ENCODE peak calls at places on chromosomes 5 and 9, in eight cellular contexts. F, D, L, Z, O, T, C and H are unnamed samples.

GRCh38 chr5:68710514-68710913 is 383.3 kb upstream of the SLC30A5 start:
- DNase-seq in F (no peak), D (no peak), L (no peak), Z (no peak), O (no peak), T (no peak), C (no peak), H (no peak)

GRCh38 chr9:134988706-134989105 is 71.0 kb upstream of the FCN1 start:
- DNase-seq in F (peak; percentile 9), D (no peak), L (no peak), Z (no peak), O (no peak), T (no peak), C (no peak), H (no peak)

GRCh38 chr5:31911291-31912265 is 262.5 kb downstream of the GOLPH3 start:
- DNase-seq in F (peak; percentile 64), D (no peak), L (no peak), Z (no peak), O (no peak), T (no peak), C (no peak), H (no peak)

GRCh38 chr5:151745071-151745705 is 13.2 kb downstream of the ATOX1 start:
- DNase-seq in F (peak; percentile 74), D (peak; percentile 9), L (peak; percentile 87), Z (no peak), O (no peak), T (no peak), C (no peak), H (peak; percentile 34)

GRCh38 chr9:93156475-93157008 is 22.5 kb upstream of the NINJ1 start:
- DNase-seq in F (no peak), D (no peak), L (no peak), Z (no peak), O (no peak), T (no peak), C (no peak), H (no peak)

GRCh38 chr5:16674750-16675149 is 58.0 kb upstream of the RETREG1 start:
- DNase-seq in F (no peak), D (no peak), L (no peak), Z (no peak), O (no peak), T (no peak), C (no peak), H (no peak)

GRCh38 chr5:38404667-38405276 is 146.4 kb downstream of the EGFLAM start:
- DNase-seq in F (no peak), D (no peak), L (no peak), Z (no peak), O (no peak), T (no peak), C (no peak), H (no peak)

GRCh38 chr5:150404121-150404990 is 8.4 kb downstream of the CD74 start:
- DNase-seq in F (no peak), D (no peak), L (no peak), Z (no peak), O (no peak), T (no peak), C (no peak), H (no peak)

GRCh38 chr9:5622019-5622418 is 6.9 kb upstream of the RIC1 start:
- DNase-seq in F (no peak), D (no peak), L (no peak), Z (no peak), O (no peak), T (no peak), C (no peak), H (peak; percentile 45)

GRCh38 chr9:112180387-112180881 is 5.3 kb upstream of the SUSD1 start:
- DNase-seq in F (no peak), D (peak; percentile 27), L (no peak), Z (no peak), O (peak; percentile 79), T (peak; percentile 80), C (no peak), H (no peak)

GRCh38 chr5:1997640-1998347 is 115.1 kb upstream of the IRX4 start:
- DNase-seq in F (no peak), D (no peak), L (no peak), Z (no peak), O (peak; percentile 90), T (peak; percentile 85), C (no peak), H (no peak)

GRCh38 chr9:118643118-118643517 is 726.1 kb downstream of the BRINP1 start:
- DNase-seq in F (no peak), D (no peak), L (no peak), Z (no peak), O (no peak), T (no peak), C (no peak), H (no peak)

GRCh38 chr9:80797841-80798688 is 891.3 kb downstream of the TLE1 start:
- DNase-seq in F (no peak), D (no peak), L (no peak), Z (peak; percentile 73), O (no peak), T (no peak), C (peak; percentile 67), H (no peak)

GRCh38 chr9:127935765-127936221 is 1.9 kb downstream of the DPM2 start:
- DNase-seq in F (no peak), D (no peak), L (no peak), Z (no peak), O (no peak), T (no peak), C (no peak), H (no peak)

GRCh38 chr5:17289681-17290619 is 72.5 kb downstream of the BASP1 start:
- DNase-seq in F (no peak), D (no peak), L (no peak), Z (no peak), O (no peak), T (no peak), C (no peak), H (peak; percentile 26)

GRCh38 chr9:121672213-121672612 is 20.8 kb downstream of the DAB2IP start:
- DNase-seq in F (no peak), D (no peak), L (no peak), Z (no peak), O (no peak), T (no peak), C (no peak), H (no peak)

GRCh38 chr9:124110307-124110915 is 98.8 kb downstream of the LHX2 start:
- DNase-seq in F (no peak), D (no peak), L (peak; percentile 60), Z (no peak), O (peak; percentile 55), T (peak; percentile 75), C (peak; percentile 20), H (peak; percentile 64)

GRCh38 chr9:13181652-13182051 is 97.8 kb downstream of the MPDZ start:
- DNase-seq in F (no peak), D (no peak), L (no peak), Z (no peak), O (no peak), T (no peak), C (no peak), H (no peak)

GRCh38 chr5:80825780-80826460 is 134.2 kb upstream of the RASGRF2 start:
- DNase-seq in F (no peak), D (no peak), L (peak; percentile 77), Z (no peak), O (no peak), T (no peak), C (no peak), H (no peak)

GRCh38 chr5:179180061-179180460 is 119.9 kb downstream of the ZNF354C start:
- DNase-seq in F (no peak), D (no peak), L (no peak), Z (no peak), O (no peak), T (no peak), C (no peak), H (no peak)

GRCh38 chr5:119287547-119288073 is 68.2 kb upstream of the TNFAIP8 start:
- DNase-seq in F (no peak), D (peak; percentile 58), L (peak; percentile 33), Z (no peak), O (no peak), T (peak; percentile 85), C (no peak), H (no peak)

GRCh38 chr9:35689601-35690446 is at the start of gene TPM2:
- DNase-seq in F (no peak), D (no peak), L (peak; percentile 70), Z (no peak), O (no peak), T (no peak), C (peak; percentile 91), H (peak; percentile 92)

GRCh38 chr5:150641006-150641570 is 628 bp downstream of the SYNPO start:
- DNase-seq in F (no peak), D (no peak), L (peak; percentile 94), Z (no peak), O (no peak), T (no peak), C (peak; percentile 77), H (no peak)

GRCh38 chr5:76487784-76488183 is 84.7 kb downstream of the IQGAP2 start:
- DNase-seq in F (no peak), D (no peak), L (no peak), Z (no peak), O (no peak), T (no peak), C (no peak), H (no peak)

GRCh38 chr9:37964740-37965081 is 60.8 kb upstream of the SLC25A51 start:
- DNase-seq in F (no peak), D (no peak), L (no peak), Z (no peak), O (no peak), T (no peak), C (no peak), H (no peak)

GRCh38 chr5:83204651-83205050 is 127.3 kb downstream of the XRCC4 start:
- DNase-seq in F (no peak), D (no peak), L (no peak), Z (no peak), O (no peak), T (no peak), C (no peak), H (no peak)